ENCODE peak calls at places on chromosomes 1 and 21, in seven cellular contexts. P is upper lobe of right lung; D is GM12891; Q is RWPE1; L is EL; Z is GM04504; H is stimulated activated CD4-positive, alpha-beta T cell treated with anti-CD3 and anti-CD28 coated beads, Interleukin-15, amount 100 ng/mL, for 24 hours. S is an unnamed sample.

GRCh38 chr1:175792126-175792525 is 48.7 kb upstream of the TNR start:
- DNase-seq in Q (no peak), D (no peak), H (no peak), Z (no peak), L (no peak), P (no peak), S (no peak)

GRCh38 chr1:202964755-202965440 is 2.2 kb downstream of the CYB5R1 start:
- DNase-seq in D (no peak), Z (no peak), H (no peak), L (peak; percentile 45), Q (peak; percentile 49), P (no peak), S (no peak)

GRCh38 chr21:16250282-16250681 is 520.5 kb downstream of the USP25 start:
- DNase-seq in P (no peak), Q (no peak), L (no peak), D (no peak), Z (no peak), H (no peak), S (no peak)

GRCh38 chr1:20698195-20698910 is 19.5 kb downstream of the KIF17 start:
- DNase-seq in P (no peak), H (no peak), D (no peak), Z (peak; percentile 36), L (peak; percentile 84), Q (peak; percentile 50), S (no peak)

GRCh38 chr21:46096596-46096981 is 1.3 kb upstream of the COL6A2 start:
- DNase-seq in P (no peak), Z (no peak), D (no peak), H (no peak), L (no peak), Q (no peak), S (no peak)

GRCh38 chr1:61079898-61080336 is 2.4 kb upstream of the NFIA start:
- DNase-seq in Z (peak; percentile 44), D (no peak), P (peak; percentile 82), H (peak; percentile 12), L (peak; percentile 82), Q (peak; percentile 69), S (no peak)

GRCh38 chr1:94898486-94899385 is 28.2 kb downstream of the CNN3 start:
- DNase-seq in H (no peak), P (no peak), L (no peak), Q (no peak), D (no peak), Z (no peak), S (no peak)

GRCh38 chr1:159177273-159177907 is 6.0 kb downstream of the CADM3 start:
- DNase-seq in Z (peak; percentile 17), Q (peak; percentile 71), H (peak; percentile 19), L (peak; percentile 62), P (no peak), D (no peak), S (peak; percentile 60)

GRCh38 chr1:202908998-202909397 is 18.0 kb downstream of the KLHL12 start:
- DNase-seq in P (no peak), D (no peak), Z (no peak), H (no peak), L (no peak), Q (no peak), S (no peak)

GRCh38 chr1:13799502-13800283 is 99.7 kb downstream of the PRDM2 start:
- DNase-seq in P (no peak), Q (no peak), L (no peak), Z (no peak), H (no peak), D (no peak), S (peak; percentile 91)

GRCh38 chr1:211680752-211681327 is 5.4 kb upstream of the NEK2 start:
- DNase-seq in L (peak; percentile 84), D (peak; percentile 47), Q (peak; percentile 84), H (peak; percentile 78), P (peak; percentile 74), Z (peak; percentile 60), S (peak; percentile 69)

GRCh38 chr21:21196087-21196486 is 197.9 kb downstream of the NCAM2 start:
- DNase-seq in H (no peak), Q (no peak), Z (no peak), L (no peak), P (no peak), D (no peak), S (no peak)

GRCh38 chr1:179599623-179600249 is 8.1 kb downstream of the TDRD5 start:
- DNase-seq in Z (no peak), H (peak; percentile 20), L (peak; percentile 25), P (no peak), Q (no peak), D (no peak), S (peak; percentile 42)

GRCh38 chr1:61322008-61322744 is 239.8 kb downstream of the NFIA start:
- DNase-seq in P (no peak), H (no peak), D (no peak), L (no peak), Q (no peak), Z (no peak), S (no peak)

GRCh38 chr1:36950588-36950987 is 83.7 kb downstream of the GRIK3 start:
- DNase-seq in H (no peak), P (no peak), L (no peak), D (no peak), Q (no peak), Z (no peak), S (no peak)

GRCh38 chr1:34518146-34518545 is 236.7 kb upstream of the GJB5 start:
- DNase-seq in Q (no peak), Z (no peak), P (no peak), L (no peak), H (no peak), D (no peak), S (no peak)

GRCh38 chr1:216765346-216766300 is 42.4 kb upstream of the ESRRG start:
- DNase-seq in P (no peak), H (no peak), Z (no peak), D (no peak), Q (no peak), L (no peak), S (peak; percentile 76)

GRCh38 chr1:41662656-41663437 is 178.4 kb upstream of the EDN2 start:
- DNase-seq in L (peak; percentile 91), P (peak; percentile 79), Q (peak; percentile 59), D (peak; percentile 49), Z (peak; percentile 74), H (peak; percentile 76), S (no peak)

S was measured in LNCaP clone FGC.